ENCODE peak calls at places on chromosomes 2 and 18, in nine cellular contexts. E is esophagus squamous epithelium, J is suprapubic skin, Z is GM12891, K is heart left ventricle, F is gastrocnemius medialis, B is breast epithelium, Y is adrenal gland, O is sigmoid colon. G is an unnamed sample.

GRCh38 chr2:198825534-198825933 is 632.2 kb downstream of the SATB2 start:
- DNase-seq in K (no peak), Y (no peak), Z (no peak), O (no peak), J (no peak), E (no peak), F (no peak), B (no peak), G (no peak)

GRCh38 chr2:189125195-189125594 is 54.4 kb downstream of the COL5A2 start:
- DNase-seq in Y (no peak), J (no peak), E (no peak), K (no peak), O (no peak), F (no peak), B (no peak), Z (no peak), G (no peak)

GRCh38 chr2:127610561-127610960 is 35.4 kb upstream of the GPR17 start:
- DNase-seq in J (peak), B (no peak), Y (no peak), O (peak), F (no peak), E (no peak), K (no peak), Z (no peak), G (no peak)

GRCh38 chr2:152445791-152446201 is 110.8 kb downstream of the FMNL2 start:
- DNase-seq in F (no peak), K (no peak), E (no peak), J (no peak), Y (peak), O (no peak), B (no peak), Z (no peak), G (peak)

GRCh38 chr18:28439870-28440269 is 262.9 kb upstream of the CDH2 start:
- DNase-seq in J (no peak), Y (no peak), E (no peak), O (no peak), Z (no peak), K (no peak), F (no peak), B (no peak), G (no peak)

GRCh38 chr2:98445708-98446577 is 1.3 kb downstream of the INPP4A start:
- DNase-seq in Z (no peak), B (no peak), J (no peak), E (no peak), Y (no peak), K (no peak), O (no peak), F (no peak), G (no peak)

GRCh38 chr18:39701071-39701783 is 2135.6 kb upstream of the CELF4 start:
- DNase-seq in B (no peak), F (no peak), J (no peak), Y (no peak), K (no peak), E (no peak), O (no peak), Z (no peak), G (no peak)

GRCh38 chr2:223952280-223952968 is 4.8 kb upstream of the MRPL44 start:
- DNase-seq in E (no peak), J (no peak), Z (no peak), Y (no peak), F (no peak), O (no peak), B (no peak), K (no peak), G (no peak)

GRCh38 chr2:112481050-112481527 is 867 bp upstream of the TTL start:
- DNase-seq in O (peak), E (peak), F (peak), K (peak), Y (peak), B (peak), J (peak), Z (peak), G (peak)

GRCh38 chr2:203685081-203685621 is 21.3 kb upstream of the CD28 start:
- DNase-seq in B (no peak), Z (no peak), J (no peak), O (no peak), E (no peak), Y (peak), F (no peak), K (no peak), G (peak)

GRCh38 chr2:96869824-96870630 is at the start of gene SEMA4C:
- DNase-seq in K (peak), Z (peak), Y (peak), E (no peak), B (no peak), F (no peak), O (peak), J (peak), G (peak)

GRCh38 chr2:46719499-46719898 is 196.1 kb downstream of the MCFD2 start:
- DNase-seq in O (no peak), K (no peak), E (no peak), Z (no peak), J (no peak), F (no peak), Y (no peak), B (no peak), G (no peak)

GRCh38 chr18:48454146-48454796 is 45.1 kb upstream of the ZBTB7C start:
- DNase-seq in O (no peak), Y (peak), B (no peak), Z (no peak), J (no peak), K (no peak), E (no peak), F (no peak), G (no peak)

GRCh38 chr2:162174778-162175177 is 22.7 kb upstream of the GCG start:
- DNase-seq in Z (no peak), F (no peak), Y (no peak), J (no peak), K (no peak), B (no peak), O (no peak), E (no peak), G (no peak)

GRCh38 chr2:1446281-1446680 is 33.0 kb downstream of the TPO start:
- DNase-seq in J (no peak), B (no peak), K (no peak), F (no peak), E (no peak), Y (no peak), Z (no peak), O (no peak), G (no peak)

GRCh38 chr2:220134756-220135534 is 507.5 kb downstream of the SLC4A3 start:
- DNase-seq in Y (no peak), Z (no peak), J (no peak), E (no peak), B (no peak), F (no peak), O (no peak), K (no peak), G (peak)

GRCh38 chr18:28504100-28504499 is 327.2 kb upstream of the CDH2 start:
- DNase-seq in Y (no peak), F (no peak), O (no peak), J (no peak), Z (no peak), B (no peak), E (no peak), K (no peak), G (no peak)

GRCh38 chr18:7617738-7618422 is 50.8 kb downstream of the PTPRM start:
- DNase-seq in B (peak), F (no peak), J (no peak), E (no peak), O (peak), Y (peak), K (no peak), Z (no peak), G (no peak)

GRCh38 chr2:8542381-8543064 is 139.3 kb upstream of the ID2 start:
- DNase-seq in E (no peak), O (no peak), Z (no peak), K (no peak), Y (no peak), J (no peak), F (no peak), B (no peak), G (no peak)

GRCh38 chr2:201432038-201432437 is 19.2 kb downstream of the TRAK2 start:
- DNase-seq in B (no peak), J (no peak), O (no peak), E (no peak), F (no peak), K (no peak), Y (no peak), Z (no peak), G (no peak)

GRCh38 chr2:156673981-156674380 is 237.8 kb downstream of the GPD2 start:
- DNase-seq in K (no peak), B (no peak), Z (no peak), E (no peak), Y (no peak), J (no peak), F (no peak), O (no peak), G (no peak)

GRCh38 chr2:219023045-219023605 is 18.2 kb downstream of the CFAP65 start:
- DNase-seq in O (no peak), J (no peak), Z (no peak), E (no peak), F (no peak), B (no peak), K (no peak), Y (no peak), G (no peak)

GRCh38 chr2:149872041-149872440 is 284.5 kb upstream of the MMADHC start:
- DNase-seq in Y (no peak), E (no peak), Z (no peak), K (no peak), O (no peak), J (no peak), B (no peak), F (no peak), G (no peak)

GRCh38 chr2:10913501-10914271 is 2.0 kb downstream of the KCNF1 start:
- DNase-seq in B (no peak), J (no peak), K (peak), F (no peak), E (no peak), Z (no peak), Y (no peak), O (peak), G (no peak)

GRCh38 chr2:35585972-35586371 is 769.6 kb upstream of the CRIM1 start:
- DNase-seq in K (no peak), Y (no peak), J (no peak), O (no peak), Z (no peak), E (no peak), B (no peak), F (no peak), G (no peak)

GRCh38 chr18:42412281-42412680 is 457.2 kb downstream of the PIK3C3 start:
- DNase-seq in B (no peak), F (no peak), K (no peak), J (no peak), Y (no peak), E (no peak), O (no peak), Z (no peak), G (no peak)

GRCh38 chr2:30653847-30654246 is 153.4 kb downstream of the CAPN13 start:
- DNase-seq in J (no peak), F (peak), Z (no peak), K (no peak), O (no peak), B (no peak), Y (no peak), E (no peak), G (no peak)

GRCh38 chr2:215749092-215749957 is 264.0 kb downstream of the MREG start:
- DNase-seq in B (peak), Y (peak), J (peak), Z (no peak), O (peak), E (no peak), K (peak), F (peak), G (no peak)

DNA sequence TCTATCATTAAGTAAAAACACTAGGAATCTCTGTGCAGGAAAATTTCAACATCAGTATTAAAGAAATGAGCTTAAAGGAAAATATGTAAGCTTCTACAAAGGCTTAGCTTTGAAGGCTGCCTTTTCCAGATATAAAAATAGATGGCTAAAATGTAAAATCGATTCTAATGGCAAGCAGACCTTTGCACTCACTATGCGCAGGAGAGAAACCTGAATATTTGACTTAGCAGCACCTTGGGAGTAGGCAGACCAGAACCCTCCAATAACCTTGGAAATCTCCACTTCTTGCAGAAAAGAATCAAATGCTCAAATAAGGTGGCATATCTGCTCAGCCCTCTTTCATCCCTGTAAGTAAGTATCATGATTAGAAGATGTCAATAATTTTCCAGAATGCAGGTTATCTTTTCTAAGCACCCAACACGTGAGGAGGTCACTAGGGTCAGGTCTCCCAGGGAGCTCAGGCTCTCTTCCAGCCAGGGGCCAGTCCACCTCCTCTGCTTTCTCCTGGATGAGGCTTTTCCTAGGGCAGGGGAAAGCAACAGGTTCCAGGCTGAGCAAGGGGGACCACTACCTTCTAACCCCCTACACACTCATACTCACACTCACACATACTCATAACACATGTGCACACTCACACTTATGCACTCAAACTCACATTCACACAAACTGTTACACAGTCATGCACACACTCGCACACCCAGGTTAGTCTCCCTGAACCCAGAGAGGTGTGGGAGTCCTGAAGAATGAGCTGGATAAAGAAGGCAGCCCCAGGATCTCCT is 3.8 kb downstream of the PIEZO2 start:
- DNase-seq in J (no peak), O (no peak), K (no peak), B (no peak), E (no peak), Y (no peak), F (no peak), Z (no peak), G (no peak)
- TF ChIP-seq POLR2A in J (no peak), O (no peak), K (no peak), B (no peak), E (no peak), Y (no peak), F (no peak), Z (no peak), G (no peak)

GRCh38 chr2:39487398-39488250 is 50.5 kb upstream of the MAP4K3 start:
- DNase-seq in B (no peak), J (no peak), Z (no peak), Y (no peak), E (no peak), O (no peak), F (no peak), K (no peak), G (no peak)

GRCh38 chr2:39491653-39492052 is 54.6 kb upstream of the MAP4K3 start:
- DNase-seq in J (no peak), Z (no peak), Y (no peak), E (no peak), O (no peak), F (no peak), K (no peak), B (no peak), G (no peak)

GRCh38 chr2:39490586-39490985 is 53.5 kb upstream of the MAP4K3 start:
- DNase-seq in E (no peak), Z (no peak), J (no peak), F (no peak), Y (no peak), B (no peak), K (no peak), O (no peak), G (no peak)

GRCh38 chr2:39486071-39486470 is 49.0 kb upstream of the MAP4K3 start:
- DNase-seq in K (no peak), Y (no peak), J (no peak), E (no peak), F (no peak), Z (no peak), O (no peak), B (no peak), G (no peak)

DNA sequence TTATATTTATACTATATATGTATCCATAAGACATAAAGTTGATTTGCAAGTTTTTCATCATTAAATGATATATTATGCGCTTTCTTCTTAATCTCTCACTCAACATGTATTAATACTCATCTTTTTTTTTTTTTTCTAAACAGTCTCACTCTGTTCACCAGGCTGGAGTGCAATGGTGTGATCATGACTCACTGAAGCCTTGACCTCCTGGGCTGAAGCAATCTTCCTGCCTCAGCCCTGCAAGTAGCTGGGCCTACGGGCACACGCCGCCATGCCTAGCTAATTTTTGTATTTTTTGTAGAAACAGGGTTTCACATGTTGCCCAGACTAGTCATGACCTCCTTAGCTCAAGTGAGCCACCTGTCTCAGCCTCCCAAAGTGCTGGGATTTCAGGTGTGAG is 51.4 kb upstream of the MAP4K3 start:
- DNase-seq in K (no peak), O (peak), B (no peak), Z (no peak), Y (peak), F (no peak), J (no peak), E (no peak), G (no peak)
- TF ChIP-seq POLR2A in K (no peak), O (no peak), B (no peak), Z (no peak), Y (no peak), F (no peak), J (no peak), E (no peak), G (no peak)

DNA sequence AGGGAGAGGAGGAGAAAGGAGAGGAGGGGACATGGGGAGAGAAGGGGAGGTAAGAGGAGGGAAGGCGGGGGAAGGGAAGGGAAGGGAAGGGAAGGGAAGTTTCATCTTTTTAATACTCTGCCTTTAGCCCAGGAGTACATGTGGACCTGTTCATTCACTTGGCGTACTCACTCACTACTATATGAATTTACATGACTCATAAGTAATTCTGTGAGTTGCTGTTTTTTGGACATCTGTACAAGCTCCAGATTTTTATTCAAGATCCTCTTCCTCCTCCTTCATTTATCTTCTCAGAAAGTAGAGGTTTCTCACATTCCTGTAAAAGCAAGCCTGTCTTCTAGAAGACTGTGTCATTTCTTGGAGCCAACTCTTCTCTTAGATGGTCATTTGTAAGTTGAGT is 84.6 kb downstream of the RDH14 start:
- DNase-seq in Y (no peak), B (no peak), E (no peak), Z (no peak), K (no peak), O (no peak), F (no peak), J (no peak), G (no peak)
- TF ChIP-seq POLR2A in Y (no peak), B (no peak), E (no peak), Z (no peak), K (no peak), O (no peak), F (no peak), J (no peak), G (no peak)

DNA sequence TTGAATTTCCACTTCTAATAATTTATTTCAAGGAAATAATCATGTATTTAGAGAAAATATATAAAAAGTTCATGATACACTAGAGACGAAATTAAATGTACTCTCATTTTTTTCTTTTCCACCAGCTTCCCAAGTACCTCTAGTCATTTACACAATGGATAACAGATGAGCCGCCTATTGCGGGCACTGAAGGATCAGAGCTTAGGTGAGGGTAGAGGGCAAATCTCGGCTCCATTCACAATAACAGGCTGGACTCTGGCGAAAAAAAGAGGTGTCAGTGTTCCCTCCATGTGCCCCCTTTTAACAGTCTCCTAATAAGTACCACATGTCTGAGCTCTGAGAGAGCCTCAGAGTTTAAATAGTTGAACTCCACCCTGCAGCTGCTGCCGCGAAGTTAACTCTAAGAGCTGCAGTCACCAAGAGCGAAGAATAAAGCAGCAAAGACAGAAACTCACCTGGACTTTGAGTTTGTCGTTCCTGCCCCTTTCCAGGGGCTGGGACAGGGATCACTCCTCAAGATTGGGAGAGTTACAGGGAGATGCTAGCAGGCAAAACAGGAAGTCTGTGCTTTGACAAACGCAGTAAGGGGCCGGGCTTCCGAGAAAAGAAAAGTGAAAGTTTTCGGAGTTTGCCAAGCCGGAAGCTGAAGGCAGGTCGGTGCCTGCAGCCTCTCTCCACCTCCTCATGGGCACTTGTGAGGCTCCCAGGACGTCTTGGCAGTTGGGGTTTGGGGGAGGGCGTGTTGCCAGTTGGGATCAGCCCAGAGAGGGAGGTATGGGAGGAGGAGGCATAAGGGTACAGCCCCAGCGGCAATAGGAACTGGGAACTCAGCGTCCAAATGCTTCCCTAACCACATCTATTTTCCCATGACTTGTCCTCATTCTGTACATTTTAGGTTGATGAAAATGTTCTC is at the start of gene SP110:
- DNase-seq in K (peak), E (peak), Y (peak), Z (no peak), B (peak), J (peak), F (peak), O (peak), G (peak)
- TF ChIP-seq POLR2A in K (no peak), E (no peak), Y (no peak), Z (peak), B (no peak), J (no peak), F (no peak), O (peak), G (peak)

GRCh38 chr18:46335551-46336059 is 231.4 kb downstream of the HAUS1 start:
- DNase-seq in J (peak), K (no peak), B (no peak), E (no peak), Z (no peak), O (peak), F (no peak), Y (no peak), G (no peak)
- TF ChIP-seq POLR2A in J (no peak), K (no peak), B (no peak), E (no peak), Z (no peak), O (no peak), F (no peak), Y (no peak), G (no peak)

DNA sequence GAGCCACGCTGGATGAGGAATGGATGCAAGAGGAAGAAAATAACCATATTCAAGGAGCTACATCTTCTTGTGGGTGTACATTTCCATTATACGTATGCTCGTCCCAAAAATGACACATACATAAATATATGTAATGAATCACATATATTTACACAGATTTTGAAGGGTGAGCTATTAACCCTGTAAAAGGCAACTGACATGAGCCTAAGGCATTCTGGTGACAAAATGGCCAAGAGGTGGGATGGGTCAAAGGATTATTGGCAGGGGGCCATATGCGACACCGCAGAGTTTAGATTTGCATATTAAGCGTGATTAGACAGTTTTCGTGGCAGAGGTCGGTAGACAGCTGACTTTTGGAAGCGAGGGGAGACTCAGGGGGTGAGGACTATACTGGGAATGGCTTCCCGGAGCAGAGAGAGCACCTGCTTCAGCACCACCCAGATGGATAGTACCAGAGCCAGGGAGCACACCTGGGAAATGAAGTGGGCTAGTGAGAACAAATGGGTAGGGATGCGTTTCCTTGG is 431 bp upstream of the CNRIP1 start:
- DNase-seq in Z (no peak), K (no peak), B (no peak), J (peak), Y (peak), E (no peak), O (peak), F (no peak), G (no peak)
- TF ChIP-seq POLR2A in Z (no peak), K (no peak), B (no peak), J (no peak), Y (no peak), E (no peak), O (no peak), F (no peak), G (no peak)

G was measured in H54.